ENCODE peak calls at places on chromosomes 11 and 22, in ten cellular contexts. One of them, this sample, is unnamed.

GRCh38 chr11:126355926-126356897 is 726 bp downstream of the ST3GAL4 start:
- DNase-seq in prostate gland: no peak
- DNase-seq in gastrocnemius medialis: no peak
- DNase-seq in endothelial cell of umbilical vein: peak
- DNase-seq in heart left ventricle: no peak
- DNase-seq in ovary: peak
- DNase-seq in sigmoid colon: peak
- DNase-seq in A549: no peak
- DNase-seq in body of pancreas: no peak
- DNase-seq in stomach: no peak
- DNase-seq in this sample: no peak

GRCh38 chr11:64649304-64649703 is 58.3 kb downstream of the SLC22A12 start:
- DNase-seq in ovary: peak
- DNase-seq in gastrocnemius medialis: no peak
- DNase-seq in stomach: no peak
- DNase-seq in sigmoid colon: no peak
- DNase-seq in body of pancreas: peak
- DNase-seq in A549: peak
- DNase-seq in prostate gland: no peak
- DNase-seq in endothelial cell of umbilical vein: no peak
- DNase-seq in heart left ventricle: no peak
- DNase-seq in this sample: no peak

GRCh38 chr11:2580444-2581050 is 119.2 kb downstream of the KCNQ1OT1 start:
- DNase-seq in endothelial cell of umbilical vein: no peak
- DNase-seq in sigmoid colon: peak
- DNase-seq in A549: no peak
- DNase-seq in ovary: peak
- DNase-seq in stomach: peak
- DNase-seq in heart left ventricle: peak
- DNase-seq in gastrocnemius medialis: no peak
- DNase-seq in prostate gland: no peak
- DNase-seq in body of pancreas: peak
- DNase-seq in this sample: peak

GRCh38 chr11:14042686-14043440 is 80.3 kb downstream of the SPON1 start:
- DNase-seq in stomach: no peak
- DNase-seq in prostate gland: no peak
- DNase-seq in A549: no peak
- DNase-seq in sigmoid colon: no peak
- DNase-seq in ovary: no peak
- DNase-seq in heart left ventricle: no peak
- DNase-seq in body of pancreas: no peak
- DNase-seq in gastrocnemius medialis: no peak
- DNase-seq in endothelial cell of umbilical vein: no peak
- DNase-seq in this sample: no peak

GRCh38 chr22:31489632-31490495 is at the start of gene EIF4ENIF1:
- DNase-seq in sigmoid colon: peak
- DNase-seq in gastrocnemius medialis: peak
- DNase-seq in stomach: peak
- DNase-seq in A549: peak
- DNase-seq in ovary: peak
- DNase-seq in heart left ventricle: peak
- DNase-seq in prostate gland: peak
- DNase-seq in endothelial cell of umbilical vein: peak
- DNase-seq in body of pancreas: peak
- DNase-seq in this sample: peak

GRCh38 chr11:16526947-16527346 is 170.6 kb upstream of the SOX6 start:
- DNase-seq in stomach: no peak
- DNase-seq in heart left ventricle: no peak
- DNase-seq in gastrocnemius medialis: no peak
- DNase-seq in A549: no peak
- DNase-seq in prostate gland: no peak
- DNase-seq in endothelial cell of umbilical vein: no peak
- DNase-seq in body of pancreas: no peak
- DNase-seq in ovary: no peak
- DNase-seq in sigmoid colon: no peak
- DNase-seq in this sample: no peak

GRCh38 chr11:23278121-23278520 is 417.8 kb upstream of the CCDC179 start:
- DNase-seq in heart left ventricle: no peak
- DNase-seq in stomach: no peak
- DNase-seq in A549: no peak
- DNase-seq in ovary: no peak
- DNase-seq in body of pancreas: no peak
- DNase-seq in gastrocnemius medialis: no peak
- DNase-seq in endothelial cell of umbilical vein: peak
- DNase-seq in prostate gland: no peak
- DNase-seq in sigmoid colon: no peak
- DNase-seq in this sample: no peak

GRCh38 chr11:12678092-12678491 is 3.9 kb downstream of the TEAD1 start:
- DNase-seq in gastrocnemius medialis: no peak
- DNase-seq in heart left ventricle: no peak
- DNase-seq in A549: no peak
- DNase-seq in endothelial cell of umbilical vein: no peak
- DNase-seq in ovary: no peak
- DNase-seq in stomach: no peak
- DNase-seq in sigmoid colon: no peak
- DNase-seq in prostate gland: no peak
- DNase-seq in body of pancreas: no peak
- DNase-seq in this sample: no peak

DNA sequence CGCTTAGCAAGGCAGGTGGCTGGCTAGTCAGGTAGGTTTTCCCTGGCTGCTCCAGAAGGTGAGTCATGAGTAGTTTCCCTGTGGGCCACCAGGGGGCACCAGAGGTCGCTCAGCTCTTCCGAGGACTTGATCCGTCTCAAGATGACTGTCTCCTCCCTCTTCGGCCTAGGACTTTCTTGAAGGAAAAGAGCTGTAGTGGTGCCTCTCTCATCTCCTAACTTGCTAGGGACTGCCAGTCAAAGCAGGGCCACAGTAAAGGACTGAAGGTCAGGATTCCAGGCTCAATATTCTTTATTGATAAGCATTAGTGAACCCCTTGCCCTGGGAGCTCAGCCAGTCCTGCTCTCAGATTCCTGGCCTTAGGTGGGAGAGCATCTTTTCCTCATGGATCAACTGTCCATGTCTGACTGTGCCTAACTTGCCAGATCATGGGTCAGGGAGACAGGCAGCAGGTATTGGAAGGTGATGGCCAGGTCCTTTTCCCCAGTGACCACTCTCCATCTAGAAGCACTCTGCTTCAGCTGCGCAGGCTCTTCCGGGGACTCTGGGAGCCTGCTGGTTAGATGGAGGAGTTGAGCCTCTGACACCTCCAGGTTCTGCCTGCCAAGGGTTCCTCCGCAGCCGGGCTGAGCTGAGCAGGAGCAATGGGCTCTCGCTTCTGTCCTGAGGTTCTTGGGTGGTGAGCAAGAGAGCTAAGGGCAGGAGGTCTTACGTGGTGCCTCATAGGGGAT is 1.9 kb downstream of the POLD4 start:
- DNase-seq in prostate gland: peak
- DNase-seq in gastrocnemius medialis: peak
- DNase-seq in stomach: peak
- DNase-seq in A549: peak
- DNase-seq in ovary: peak
- DNase-seq in sigmoid colon: peak
- DNase-seq in body of pancreas: peak
- DNase-seq in heart left ventricle: no peak
- DNase-seq in endothelial cell of umbilical vein: peak
- DNase-seq in this sample: peak
- TF ChIP-seq POLR2A in prostate gland: no peak
- TF ChIP-seq POLR2A in gastrocnemius medialis: no peak
- TF ChIP-seq POLR2A in stomach: no peak
- TF ChIP-seq POLR2A in A549: no peak
- TF ChIP-seq POLR2A in ovary: no peak
- TF ChIP-seq POLR2A in sigmoid colon: no peak
- TF ChIP-seq POLR2A in body of pancreas: peak
- TF ChIP-seq POLR2A in heart left ventricle: no peak
- TF ChIP-seq POLR2A in endothelial cell of umbilical vein: no peak
- TF ChIP-seq POLR2A in this sample: no peak

DNA sequence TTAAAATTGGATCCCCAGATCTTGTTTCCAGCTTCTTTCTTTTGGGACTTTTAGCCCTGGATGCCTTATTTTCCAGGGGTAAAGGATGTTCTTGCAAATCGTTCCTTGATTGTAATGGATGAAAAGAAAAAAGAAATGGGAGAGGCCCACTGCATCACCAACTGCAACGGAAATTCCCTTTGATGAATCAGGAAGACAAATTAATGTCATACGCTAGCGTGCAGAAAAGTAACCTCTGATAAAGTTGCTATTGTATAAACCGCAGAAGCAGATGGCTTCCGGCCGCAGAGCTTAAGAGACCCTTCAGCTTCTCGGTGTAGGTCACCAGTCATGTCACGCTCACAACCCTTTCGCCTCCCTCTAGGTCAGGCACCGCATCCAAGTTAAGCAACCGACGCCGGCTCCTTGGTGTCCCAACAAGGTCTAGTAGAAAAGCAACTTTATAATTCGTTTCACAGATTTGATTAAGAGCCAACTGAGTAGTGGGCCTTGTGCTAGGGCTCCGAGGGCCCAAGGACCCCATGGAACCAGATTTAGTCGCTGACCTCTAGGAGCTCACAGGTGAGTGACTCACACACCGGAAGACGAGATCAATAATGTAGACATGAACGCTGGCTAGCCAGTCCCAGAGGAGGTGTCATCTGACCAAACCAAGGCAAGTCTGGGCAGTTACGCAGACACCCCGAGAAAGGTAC is 1.3 kb upstream of the ZFP91 start:
- DNase-seq in gastrocnemius medialis: peak
- DNase-seq in A549: no peak
- DNase-seq in ovary: no peak
- DNase-seq in stomach: peak
- DNase-seq in heart left ventricle: peak
- DNase-seq in body of pancreas: peak
- DNase-seq in endothelial cell of umbilical vein: peak
- DNase-seq in prostate gland: no peak
- DNase-seq in sigmoid colon: peak
- DNase-seq in this sample: no peak
- TF ChIP-seq POLR2A in gastrocnemius medialis: peak
- TF ChIP-seq POLR2A in A549: peak
- TF ChIP-seq POLR2A in ovary: peak
- TF ChIP-seq POLR2A in stomach: no peak
- TF ChIP-seq POLR2A in heart left ventricle: no peak
- TF ChIP-seq POLR2A in body of pancreas: peak
- TF ChIP-seq POLR2A in endothelial cell of umbilical vein: peak
- TF ChIP-seq POLR2A in prostate gland: peak
- TF ChIP-seq POLR2A in sigmoid colon: peak
- TF ChIP-seq POLR2A in this sample: peak

GRCh38 chr11:131468565-131468964 is 98.2 kb downstream of the NTM start:
- DNase-seq in prostate gland: no peak
- DNase-seq in sigmoid colon: no peak
- DNase-seq in endothelial cell of umbilical vein: no peak
- DNase-seq in heart left ventricle: no peak
- DNase-seq in gastrocnemius medialis: no peak
- DNase-seq in stomach: no peak
- DNase-seq in ovary: no peak
- DNase-seq in body of pancreas: no peak
- DNase-seq in A549: no peak
- DNase-seq in this sample: no peak

GRCh38 chr11:131473510-131473909 is 103.1 kb downstream of the NTM start:
- DNase-seq in heart left ventricle: no peak
- DNase-seq in A549: no peak
- DNase-seq in endothelial cell of umbilical vein: no peak
- DNase-seq in prostate gland: no peak
- DNase-seq in sigmoid colon: no peak
- DNase-seq in ovary: no peak
- DNase-seq in body of pancreas: no peak
- DNase-seq in gastrocnemius medialis: no peak
- DNase-seq in stomach: no peak
- DNase-seq in this sample: no peak

GRCh38 chr11:131467645-131468270 is 97.3 kb downstream of the NTM start:
- DNase-seq in endothelial cell of umbilical vein: no peak
- DNase-seq in heart left ventricle: no peak
- DNase-seq in stomach: no peak
- DNase-seq in prostate gland: no peak
- DNase-seq in sigmoid colon: no peak
- DNase-seq in body of pancreas: no peak
- DNase-seq in gastrocnemius medialis: no peak
- DNase-seq in ovary: no peak
- DNase-seq in A549: no peak
- DNase-seq in this sample: no peak

GRCh38 chr11:131471976-131472375 is 101.6 kb downstream of the NTM start:
- DNase-seq in prostate gland: no peak
- DNase-seq in stomach: no peak
- DNase-seq in A549: no peak
- DNase-seq in gastrocnemius medialis: no peak
- DNase-seq in heart left ventricle: no peak
- DNase-seq in ovary: no peak
- DNase-seq in endothelial cell of umbilical vein: no peak
- DNase-seq in sigmoid colon: no peak
- DNase-seq in body of pancreas: no peak
- DNase-seq in this sample: no peak

GRCh38 chr11:131470526-131470925 is 100.1 kb downstream of the NTM start:
- DNase-seq in heart left ventricle: no peak
- DNase-seq in stomach: no peak
- DNase-seq in prostate gland: no peak
- DNase-seq in A549: no peak
- DNase-seq in endothelial cell of umbilical vein: no peak
- DNase-seq in ovary: no peak
- DNase-seq in body of pancreas: no peak
- DNase-seq in gastrocnemius medialis: no peak
- DNase-seq in sigmoid colon: no peak
- DNase-seq in this sample: no peak
- TF ChIP-seq POLR2A in heart left ventricle: no peak
- TF ChIP-seq POLR2A in stomach: no peak
- TF ChIP-seq POLR2A in prostate gland: no peak
- TF ChIP-seq POLR2A in A549: no peak
- TF ChIP-seq POLR2A in endothelial cell of umbilical vein: no peak
- TF ChIP-seq POLR2A in ovary: no peak
- TF ChIP-seq POLR2A in body of pancreas: no peak
- TF ChIP-seq POLR2A in gastrocnemius medialis: no peak
- TF ChIP-seq POLR2A in sigmoid colon: no peak
- TF ChIP-seq POLR2A in this sample: no peak

DNA sequence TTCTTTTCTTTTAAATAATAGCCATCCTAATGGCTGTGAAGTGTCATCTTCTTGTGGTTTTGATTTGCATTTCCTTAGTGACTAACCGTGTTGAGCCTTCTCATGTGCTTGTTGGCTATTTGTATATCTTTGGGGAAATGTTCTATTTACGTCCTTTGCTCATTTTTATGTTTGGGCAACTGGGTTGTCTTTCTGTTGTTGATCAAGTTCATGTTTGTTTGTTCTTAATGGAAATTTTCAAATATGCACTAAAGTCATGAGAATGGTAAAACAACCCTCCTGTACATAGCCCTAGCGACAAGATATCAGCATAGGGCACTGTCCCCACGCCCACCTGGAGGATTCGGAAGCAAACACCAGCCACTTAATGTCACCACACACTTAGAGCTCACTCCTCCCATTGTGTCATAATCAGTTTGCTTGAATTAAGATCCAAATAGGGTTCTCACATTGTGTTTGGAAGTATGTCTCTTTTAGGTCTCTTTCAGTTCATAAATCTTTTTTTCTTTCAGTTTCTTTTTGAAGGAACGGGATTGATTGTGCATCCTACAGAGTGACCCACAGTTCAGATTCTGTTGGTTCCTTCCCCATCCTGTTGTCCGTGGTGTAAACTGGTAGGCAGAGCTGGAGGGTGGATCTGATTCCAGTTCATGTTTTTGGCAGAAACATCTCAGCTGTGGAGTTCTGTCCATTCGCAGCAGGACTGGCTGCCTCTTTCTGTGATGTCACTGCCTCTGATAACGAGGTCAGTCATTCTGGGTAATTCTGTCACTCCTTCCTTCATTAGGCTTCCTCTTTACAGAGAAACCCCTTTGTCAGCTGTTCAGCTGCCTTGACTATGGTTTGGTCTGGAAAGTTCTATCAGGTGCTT is 26.4 kb upstream of the ADORA2A start:
- DNase-seq in heart left ventricle: no peak
- DNase-seq in ovary: no peak
- DNase-seq in gastrocnemius medialis: no peak
- DNase-seq in endothelial cell of umbilical vein: no peak
- DNase-seq in body of pancreas: no peak
- DNase-seq in stomach: no peak
- DNase-seq in A549: no peak
- DNase-seq in sigmoid colon: no peak
- DNase-seq in prostate gland: no peak
- DNase-seq in this sample: no peak
- TF ChIP-seq POLR2A in heart left ventricle: no peak
- TF ChIP-seq POLR2A in ovary: no peak
- TF ChIP-seq POLR2A in gastrocnemius medialis: no peak
- TF ChIP-seq POLR2A in endothelial cell of umbilical vein: no peak
- TF ChIP-seq POLR2A in body of pancreas: no peak
- TF ChIP-seq POLR2A in stomach: no peak
- TF ChIP-seq POLR2A in A549: no peak
- TF ChIP-seq POLR2A in sigmoid colon: no peak
- TF ChIP-seq POLR2A in prostate gland: no peak
- TF ChIP-seq POLR2A in this sample: no peak

This sample was measured in Peyer's patch.